ENCODE peak calls at places on chromosomes 3 and 15, in four cellular contexts. Q, S, A and V are unnamed samples.

GRCh38 chr15:68056097-68056865 is 2.2 kb downstream of the PIAS1 start:
- DNase-seq in Q (no peak), S (peak), A (no peak), V (no peak)

GRCh38 chr3:32758375-32758753 is 59.4 kb upstream of the TRIM71 start:
- DNase-seq in Q (no peak), S (peak), A (no peak), V (no peak)

GRCh38 chr3:173140986-173141385 is at the start of gene SPATA16:
- DNase-seq in Q (no peak), S (no peak), A (peak), V (no peak)

GRCh38 chr15:44636976-44637375 is 26.5 kb downstream of the SPG11 start:
- DNase-seq in Q (peak), S (peak), A (no peak), V (no peak)

GRCh38 chr15:80480909-80481308 is 76.7 kb downstream of the ARNT2 start:
- DNase-seq in Q (no peak), S (peak), A (peak), V (no peak)

GRCh38 chr15:63212050-63212973 is 22.9 kb downstream of the RAB8B start:
- DNase-seq in Q (peak), S (peak), A (no peak), V (no peak)

GRCh38 chr3:16132926-16133325 is 41.6 kb upstream of the GALNT15 start:
- DNase-seq in Q (no peak), S (peak), A (no peak), V (no peak)

GRCh38 chr3:22089284-22089683 is 338.3 kb upstream of the ZNF385D start:
- DNase-seq in Q (peak), S (peak), A (peak), V (peak)

GRCh38 chr15:68636256-68636655 is 57.5 kb downstream of the CORO2B start:
- DNase-seq in Q (no peak), S (no peak), A (no peak), V (no peak)

GRCh38 chr3:195714380-195715011 is 6.3 kb upstream of the MUC20 start:
- DNase-seq in Q (no peak), S (peak), A (no peak), V (no peak)

GRCh38 chr15:64180235-64180824 is 17.5 kb upstream of the PPIB start:
- DNase-seq in Q (peak), S (no peak), A (peak), V (no peak)

GRCh38 chr3:30453364-30454039 is 152.9 kb upstream of the TGFBR2 start:
- DNase-seq in Q (no peak), S (no peak), A (no peak), V (no peak)

GRCh38 chr3:63067999-63068645 is 192.9 kb upstream of the CADPS start:
- DNase-seq in Q (no peak), S (peak), A (peak), V (peak)

GRCh38 chr3:195908439-195909293 is at the start of gene TNK2:
- DNase-seq in Q (peak), S (peak), A (peak), V (peak)

GRCh38 chr3:112610121-112610520 is 30.8 kb downstream of the CCDC80 start:
- DNase-seq in Q (no peak), S (peak), A (no peak), V (no peak)

GRCh38 chr3:35932995-35933394 is 293.7 kb downstream of the ARPP21 start:
- DNase-seq in Q (no peak), S (peak), A (no peak), V (no peak)

GRCh38 chr15:90583471-90584252 is 53.9 kb downstream of the CRTC3 start:
- DNase-seq in Q (no peak), S (no peak), A (peak), V (peak)

GRCh38 chr15:77838595-77838994 is 205.9 kb upstream of the LINGO1 start:
- DNase-seq in Q (no peak), S (no peak), A (no peak), V (no peak)

GRCh38 chr3:130648293-130648692 is 98.3 kb downstream of the PIK3R4 start:
- DNase-seq in Q (no peak), S (no peak), A (no peak), V (no peak)

GRCh38 chr3:125078961-125079674 is 23.3 kb upstream of the HEG1 start:
- DNase-seq in Q (no peak), S (no peak), A (no peak), V (no peak)

GRCh38 chr3:178291555-178291954 is 244.7 kb upstream of the KCNMB2 start:
- DNase-seq in Q (peak), S (no peak), A (no peak), V (no peak)

GRCh38 chr15:74541494-74542191 is 623 bp downstream of the ARID3B start:
- DNase-seq in Q (peak), S (peak), A (peak), V (peak)

GRCh38 chr3:99071096-99071495 is 169.6 kb upstream of the DCBLD2 start:
- DNase-seq in Q (no peak), S (no peak), A (no peak), V (no peak)

GRCh38 chr15:74615313-74616019 is at the start of gene CLK3:
- DNase-seq in Q (peak), S (peak), A (peak), V (peak)

GRCh38 chr3:174821477-174821876 is 37.7 kb upstream of the NAALADL2 start:
- DNase-seq in Q (peak), S (peak), A (no peak), V (no peak)

GRCh38 chr3:25804676-25805075 is 14.8 kb downstream of the OXSM start:
- DNase-seq in Q (no peak), S (no peak), A (no peak), V (no peak)

GRCh38 chr15:90780916-90781315 is 63.8 kb downstream of the BLM start:
- DNase-seq in Q (no peak), S (no peak), A (no peak), V (peak)

GRCh38 chr3:47017504-47018268 is 38.2 kb downstream of the NBEAL2 start:
- DNase-seq in Q (no peak), S (peak), A (peak), V (no peak)

GRCh38 chr3:197432407-197433127 is 123.2 kb downstream of the BDH1 start:
- DNase-seq in Q (peak), S (no peak), A (no peak), V (no peak)

GRCh38 chr3:157494581-157495281 is 8.5 kb downstream of the VEPH1 start:
- DNase-seq in Q (no peak), S (peak), A (no peak), V (no peak)

GRCh38 chr3:197454014-197454413 is 101.8 kb downstream of the BDH1 start:
- DNase-seq in Q (peak), S (peak), A (no peak), V (peak)

GRCh38 chr3:177597325-177598109 is 400.2 kb upstream of the TBL1XR1 start:
- DNase-seq in Q (peak), S (peak), A (no peak), V (peak)

GRCh38 chr3:46953265-46954010 is 23.1 kb downstream of the CCDC12 start:
- DNase-seq in Q (no peak), S (no peak), A (no peak), V (peak)

GRCh38 chr3:21509706-21510105 is 241.3 kb downstream of the ZNF385D start:
- DNase-seq in Q (no peak), S (peak), A (no peak), V (no peak)

GRCh38 chr3:45092132-45093031 is 53.8 kb downstream of the CDCP1 start:
- DNase-seq in Q (no peak), S (peak), A (no peak), V (no peak)

GRCh38 chr3:184323696-184324095 is 9.3 kb downstream of the EIF4G1 start:
- DNase-seq in Q (no peak), S (no peak), A (no peak), V (no peak)

GRCh38 chr15:39079296-39079834 is 501.5 kb upstream of the THBS1 start:
- DNase-seq in Q (no peak), S (peak), A (no peak), V (no peak)

GRCh38 chr3:45864760-45865567 is 21.4 kb upstream of the CCR9 start:
- DNase-seq in Q (no peak), S (no peak), A (no peak), V (no peak)

GRCh38 chr15:71691700-71692417 is 118.5 kb upstream of the NR2E3 start:
- DNase-seq in Q (no peak), S (peak), A (peak), V (no peak)
- H3K27ac ChIP-seq in Q (peak), S (peak), A (no peak), V (no peak)

GRCh38 chr15:89231832-89232231 is 10.5 kb upstream of the RLBP1 start:
- DNase-seq in Q (no peak), S (no peak), A (no peak), V (no peak)

GRCh38 chr15:89227425-89227824 is 6.0 kb upstream of the RLBP1 start:
- DNase-seq in Q (no peak), S (no peak), A (no peak), V (no peak)

GRCh38 chr15:89226359-89227221 is 5.2 kb upstream of the RLBP1 start:
- DNase-seq in Q (no peak), S (no peak), A (no peak), V (no peak)

GRCh38 chr15:89225588-89225987 is 4.2 kb upstream of the RLBP1 start:
- DNase-seq in Q (no peak), S (no peak), A (no peak), V (no peak)

GRCh38 chr15:89230277-89230676 is 8.9 kb upstream of the RLBP1 start:
- DNase-seq in Q (no peak), S (peak), A (peak), V (no peak)
- H2AFZ ChIP-seq in Q (no peak), S (no peak), A (no peak), V (no peak)

GRCh38 chr15:66704783-66705113 is 2.7 kb downstream of the SMAD6 start:
- DNase-seq in Q (no peak), S (peak), A (no peak), V (no peak)
- TF ChIP-seq EZH2phosphoT487 in Q (no peak), S (no peak), A (no peak), V (no peak)

GRCh38 chr3:138829097-138829496 is 5.6 kb downstream of the PIK3CB start:
- DNase-seq in Q (no peak), S (no peak), A (no peak), V (no peak)
- H3K27ac ChIP-seq in Q (no peak), S (no peak), A (peak), V (no peak)

GRCh38 chr3:10198761-10199688 is 34.3 kb downstream of the IRAK2 start:
- DNase-seq in Q (no peak), S (peak), A (no peak), V (peak)
- H2AFZ ChIP-seq in Q (peak), S (peak), A (no peak), V (peak)

GRCh38 chr3:52754373-52754772 is 16.4 kb downstream of the NEK4 start:
- DNase-seq in Q (no peak), S (peak), A (no peak), V (no peak)
- TF ChIP-seq EZH2phosphoT487 in Q (no peak), S (no peak), A (no peak), V (no peak)